ENCODE peak calls at places on chromosomes 7 and 10, in six cellular contexts. W is PC-3, D is A549, I is Peyer's patch, R is Panc1, H is endodermal cell. S is an unnamed sample.
A peak's percentile ranks its signal among the peaks of the same experiment; 100 is the strongest.

GRCh38 chr10:91163269-91163708 is 57.2 kb upstream of the PCGF5 start:
- DNase-seq in W (peak; percentile 43), D (peak; percentile 14), I (peak; percentile 89), R (no peak), H (peak; percentile 82), S (peak; percentile 73)

GRCh38 chr7:3112499-3113134 is 69.0 kb upstream of the CARD11 start:
- DNase-seq in W (no peak), D (no peak), I (no peak), R (no peak), H (no peak), S (peak; percentile 34)

GRCh38 chr7:74582447-74583039 is 75.0 kb upstream of the GTF2I start:
- DNase-seq in W (no peak), D (no peak), I (no peak), R (no peak), H (no peak), S (no peak)

GRCh38 chr7:44985033-44985695 is 6.3 kb upstream of the MYO1G start:
- DNase-seq in W (no peak), D (no peak), I (no peak), R (no peak), H (no peak), S (no peak)

GRCh38 chr7:57437581-57437980 is 12.4 kb upstream of the ZNF716 start:
- DNase-seq in W (no peak), D (no peak), I (no peak), R (no peak), H (no peak), S (no peak)

GRCh38 chr10:3530346-3531096 is 254.5 kb downstream of the KLF6 start:
- DNase-seq in W (peak; percentile 59), D (no peak), I (no peak), R (no peak), H (no peak), S (no peak)

GRCh38 chr7:69994907-69995542 is 396.8 kb downstream of the AUTS2 start:
- DNase-seq in W (no peak), D (no peak), I (no peak), R (no peak), H (no peak), S (no peak)

GRCh38 chr10:129031233-129032150 is 435.5 kb upstream of the MGMT start:
- DNase-seq in W (peak; percentile 39), D (peak; percentile 58), I (no peak), R (peak; percentile 18), H (peak; percentile 89), S (peak; percentile 61)

GRCh38 chr10:79104264-79104954 is 35.6 kb downstream of the ZMIZ1 start:
- DNase-seq in W (peak; percentile 50), D (no peak), I (no peak), R (no peak), H (no peak), S (no peak)

GRCh38 chr7:151374726-151375125 is 33.1 kb downstream of the NUB1 start:
- DNase-seq in W (no peak), D (no peak), I (peak; percentile 42), R (no peak), H (no peak), S (no peak)

GRCh38 chr7:130286881-130287280 is 6.1 kb upstream of the CPA4 start:
- DNase-seq in W (peak; percentile 19), D (no peak), I (no peak), R (no peak), H (no peak), S (no peak)

GRCh38 chr10:116882631-116883030 is 33.3 kb downstream of the ENO4 start:
- DNase-seq in W (no peak), D (no peak), I (no peak), R (no peak), H (no peak), S (no peak)

GRCh38 chr7:137619181-137619580 is 227.6 kb downstream of the DGKI start:
- DNase-seq in W (no peak), D (no peak), I (no peak), R (no peak), H (no peak), S (no peak)

GRCh38 chr7:3722396-3722846 is 421.4 kb downstream of the SDK1 start:
- DNase-seq in W (no peak), D (peak; percentile 11), I (no peak), R (no peak), H (peak; percentile 93), S (no peak)

GRCh38 chr10:112348759-112349158 is 25.2 kb upstream of the ACSL5 start:
- DNase-seq in W (no peak), D (no peak), I (no peak), R (no peak), H (no peak), S (no peak)

GRCh38 chr7:2474813-2475677 is 1.2 kb downstream of the GRIFIN start:
- DNase-seq in W (no peak), D (no peak), I (no peak), R (no peak), H (peak; percentile 73), S (no peak)

GRCh38 chr7:27923308-27923980 is 183.5 kb downstream of the TAX1BP1 start:
- DNase-seq in W (no peak), D (no peak), I (no peak), R (no peak), H (no peak), S (no peak)

GRCh38 chr7:148078126-148078525 is 512.4 kb upstream of the C7orf33 start:
- DNase-seq in W (no peak), D (no peak), I (no peak), R (no peak), H (no peak), S (no peak)

GRCh38 chr10:102408728-102409603 is 9.6 kb downstream of the PSD start:
- DNase-seq in W (no peak), D (no peak), I (peak; percentile 70), R (no peak), H (peak; percentile 78), S (peak; percentile 52)

GRCh38 chr7:36287371-36288241 is 102.1 kb upstream of the ANLN start:
- DNase-seq in W (peak; percentile 67), D (no peak), I (peak; percentile 69), R (peak; percentile 78), H (peak; percentile 76), S (peak; percentile 35)

GRCh38 chr7:149171894-149172533 is 23.3 kb upstream of the ZNF282 start:
- DNase-seq in W (peak; percentile 87), D (peak; percentile 33), I (no peak), R (no peak), H (no peak), S (no peak)

GRCh38 chr10:119205926-119206602 is 1.3 kb upstream of the GRK5 start:
- DNase-seq in W (peak; percentile 37), D (peak; percentile 64), I (peak; percentile 88), R (no peak), H (peak; percentile 74), S (no peak)

GRCh38 chr10:27433976-27434375 is 70.1 kb upstream of the RAB18 start:
- DNase-seq in W (peak; percentile 14), D (no peak), I (no peak), R (no peak), H (no peak), S (no peak)

GRCh38 chr10:56286096-56286495 is 75.0 kb downstream of the ZWINT start:
- DNase-seq in W (peak; percentile 42), D (no peak), I (no peak), R (no peak), H (no peak), S (no peak)

GRCh38 chr7:112790651-112790973 is 419 bp upstream of the TMEM168 start:
- DNase-seq in W (no peak), D (no peak), I (no peak), R (no peak), H (no peak), S (no peak)

DNA sequence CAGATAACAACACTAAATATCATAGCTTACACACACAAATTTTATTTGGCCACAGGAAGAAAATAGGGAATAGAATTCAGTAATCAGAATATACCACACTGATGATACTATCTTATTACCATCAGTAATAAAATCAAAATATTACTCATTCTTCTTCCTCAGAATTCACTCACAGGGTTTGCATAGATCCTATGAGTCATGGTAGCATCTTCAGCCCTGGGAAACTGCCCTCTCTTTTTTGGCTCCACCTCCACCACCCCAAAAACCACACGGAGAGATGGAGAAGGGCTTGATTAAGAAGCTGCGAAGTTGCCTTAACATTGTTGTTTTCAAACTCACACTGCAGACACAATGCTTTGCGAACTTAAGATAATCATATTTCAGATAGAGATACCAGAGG is 154.1 kb upstream of the AHR start:
- DNase-seq in W (peak; percentile 78), D (peak; percentile 40), I (no peak), R (no peak), H (no peak), S (peak; percentile 59)
- H3K4me1 ChIP-seq in W (peaks cover 67% of the 10 kb centered on the region), D (peaks cover 41% of the 10 kb centered on the region), I (no peaks in the 10 kb centered on the region), R (peaks cover 5% of the 10 kb centered on the region), H (peaks cover 5% of the 10 kb centered on the region), S (peaks cover 26% of the 10 kb centered on the region)

DNA sequence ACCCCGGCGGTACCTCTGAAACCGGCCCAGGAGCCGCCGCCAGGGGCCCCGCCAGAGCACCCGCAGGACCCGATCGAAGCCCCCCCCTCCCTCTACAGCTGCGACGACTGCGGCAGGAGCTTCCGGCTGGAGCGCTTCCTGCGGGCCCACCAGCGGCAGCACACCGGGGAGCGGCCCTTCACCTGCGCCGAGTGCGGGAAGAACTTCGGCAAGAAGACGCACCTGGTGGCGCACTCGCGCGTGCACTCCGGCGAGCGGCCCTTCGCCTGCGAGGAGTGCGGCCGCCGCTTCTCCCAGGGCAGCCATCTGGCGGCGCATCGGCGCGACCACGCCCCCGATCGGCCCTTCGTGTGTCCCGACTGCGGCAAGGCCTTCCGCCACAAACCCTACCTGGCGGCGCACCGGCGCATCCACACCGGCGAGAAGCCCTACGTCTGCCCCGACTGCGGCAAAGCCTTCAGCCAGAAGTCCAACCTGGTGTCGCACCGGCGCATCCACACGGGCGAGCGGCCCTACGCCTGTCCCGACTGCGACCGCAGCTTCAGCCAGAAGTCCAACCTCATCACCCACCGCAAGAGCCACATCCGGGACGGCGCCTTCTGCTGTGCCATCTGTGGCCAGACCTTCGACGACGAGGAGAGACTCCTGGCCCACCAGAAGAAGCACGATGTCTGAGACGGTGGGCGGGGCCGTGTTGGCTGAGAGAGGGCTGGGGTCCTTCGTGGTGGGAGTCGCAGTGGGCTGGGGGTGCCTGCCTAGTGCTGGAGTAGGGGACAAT is 3.8 kb downstream of the REPIN1 start:
- DNase-seq in W (no peak), D (no peak), I (peak; percentile 56), R (no peak), H (peak; percentile 56), S (no peak)
- H3K4me1 ChIP-seq in W (peaks cover 25% of the 10 kb centered on the region), D (peaks cover 32% of the 10 kb centered on the region), I (peaks cover 3% of the 10 kb centered on the region), R (peaks cover 52% of the 10 kb centered on the region), H (peaks cover 26% of the 10 kb centered on the region), S (peaks cover 40% of the 10 kb centered on the region)

GRCh38 chr7:76343931-76344321 is 14.9 kb downstream of the YWHAG start:
- DNase-seq in W (no peak), D (no peak), I (no peak), R (no peak), H (no peak), S (no peak)

GRCh38 chr7:76343294-76343930 is 15.4 kb downstream of the YWHAG start:
- DNase-seq in W (peak; percentile 41), D (no peak), I (no peak), R (no peak), H (no peak), S (no peak)

GRCh38 chr7:76347710-76348109 is 11.1 kb downstream of the YWHAG start:
- DNase-seq in W (no peak), D (no peak), I (no peak), R (no peak), H (no peak), S (no peak)

GRCh38 chr7:76346778-76347177 is 12.0 kb downstream of the YWHAG start:
- DNase-seq in W (no peak), D (no peak), I (no peak), R (no peak), H (no peak), S (no peak)

GRCh38 chr7:76346097-76346496 is 12.7 kb downstream of the YWHAG start:
- DNase-seq in W (no peak), D (no peak), I (peak; percentile 78), R (no peak), H (no peak), S (no peak)
- H3K4me1 ChIP-seq in W (peaks cover 8% of the 10 kb centered on the region), D (peaks cover 92% of the 10 kb centered on the region), I (peaks cover 6% of the 10 kb centered on the region), R (peaks cover 6% of the 10 kb centered on the region), H (no peaks in the 10 kb centered on the region), S (peaks cover 17% of the 10 kb centered on the region)

GRCh38 chr7:100544386-100544785 is 5.4 kb downstream of the AGFG2 start:
- DNase-seq in W (no peak), D (no peak), I (no peak), R (no peak), H (no peak), S (no peak)
- H3K4me1 ChIP-seq in W (peaks cover 52% of the 10 kb centered on the region), D (peaks cover 86% of the 10 kb centered on the region), I (peaks cover 5% of the 10 kb centered on the region), R (peaks cover 58% of the 10 kb centered on the region), H (peaks cover 35% of the 10 kb centered on the region), S (peaks cover 90% of the 10 kb centered on the region)